ENCODE peak calls at places on chromosomes 11 and 22, in four cellular contexts. W, M, E and B are unnamed samples.

GRCh38 chr11:85974126-85974525 is 94.8 kb downstream of the PICALM start:
- DNase-seq in W (peak; percentile 16), M (no peak), E (no peak), B (no peak)

GRCh38 chr11:128881221-128881620 is 9.9 kb upstream of the KCNJ5 start:
- DNase-seq in W (no peak), M (no peak), E (no peak), B (no peak)

GRCh38 chr11:108891143-108891542 is 226.3 kb downstream of the DDX10 start:
- DNase-seq in W (no peak), M (no peak), E (no peak), B (peak; percentile 25)

GRCh38 chr11:134120921-134121526 is 52.2 kb downstream of the JAM3 start:
- DNase-seq in W (no peak), M (no peak), E (no peak), B (no peak)

GRCh38 chr22:19041403-19042074 is 80.7 kb downstream of the DGCR2 start:
- DNase-seq in W (no peak), M (no peak), E (no peak), B (no peak)

GRCh38 chr22:46625113-46625842 is 5.1 kb downstream of the GRAMD4 start:
- DNase-seq in W (no peak), M (no peak), E (no peak), B (no peak)

GRCh38 chr11:73334244-73335203 is 26.4 kb downstream of the ARHGEF17 start:
- DNase-seq in W (peak; percentile 77), M (no peak), E (peak; percentile 45), B (no peak)

GRCh38 chr11:83007909-83008580 is 63.7 kb downstream of the RAB30 start:
- DNase-seq in W (peak; percentile 95), M (no peak), E (peak; percentile 88), B (peak; percentile 19)

GRCh38 chr11:128552783-128553661 is 34.3 kb downstream of the ETS1 start:
- DNase-seq in W (no peak), M (peak; percentile 95), E (no peak), B (no peak)

GRCh38 chr11:17951685-17952388 is 61.0 kb downstream of the SERGEF start:
- DNase-seq in W (no peak), M (no peak), E (no peak), B (no peak)

GRCh38 chr11:134573857-134574256 is 161.8 kb upstream of the B3GAT1 start:
- DNase-seq in W (no peak), M (no peak), E (no peak), B (no peak)

GRCh38 chr11:132493786-132494185 is 1038.5 kb downstream of the OPCML start:
- DNase-seq in W (no peak), M (no peak), E (no peak), B (no peak)

GRCh38 chr22:46596819-46597218 is 23.4 kb upstream of the GRAMD4 start:
- DNase-seq in W (no peak), M (no peak), E (no peak), B (no peak)

GRCh38 chr11:38937709-38938108 is 2339.7 kb upstream of the RAG2 start:
- DNase-seq in W (no peak), M (no peak), E (no peak), B (no peak)

GRCh38 chr11:115581871-115582639 is 77.8 kb upstream of the CADM1 start:
- DNase-seq in W (peak; percentile 1), M (no peak), E (no peak), B (peak; percentile 73)

GRCh38 chr11:2521681-2522630 is 77.1 kb downstream of the KCNQ1 start:
- DNase-seq in W (no peak), M (no peak), E (no peak), B (no peak)

GRCh38 chr11:82398300-82398815 is 335.3 kb downstream of the FAM181B start:
- DNase-seq in W (no peak), M (no peak), E (peak; percentile 57), B (no peak)

GRCh38 chr22:43895986-43896645 is 4.3 kb upstream of the PNPLA5 start:
- DNase-seq in W (peak; percentile 7), M (no peak), E (no peak), B (no peak)

GRCh38 chr11:10633261-10633660 is 60.3 kb downstream of the IRAG1 start:
- DNase-seq in W (no peak), M (no peak), E (no peak), B (no peak)

GRCh38 chr11:20966489-20966888 is 297.1 kb downstream of the NELL1 start:
- DNase-seq in W (no peak), M (no peak), E (no peak), B (no peak)

GRCh38 chr11:91857194-91857593 is 367.4 kb upstream of the FAT3 start:
- DNase-seq in W (no peak), M (no peak), E (no peak), B (no peak)

GRCh38 chr11:95450547-95451123 is 219.6 kb upstream of the SESN3 start:
- DNase-seq in W (peak; percentile 41), M (no peak), E (no peak), B (no peak)

GRCh38 chr11:133078012-133078411 is 454.3 kb downstream of the OPCML start:
- DNase-seq in W (no peak), M (no peak), E (no peak), B (no peak)

GRCh38 chr22:38327805-38328204 is 10.6 kb upstream of the CSNK1E start:
- DNase-seq in W (no peak), M (no peak), E (no peak), B (no peak)

GRCh38 chr11:12232160-12232559 is 121.8 kb downstream of the MICAL2 start:
- DNase-seq in W (no peak), M (no peak), E (no peak), B (no peak)

GRCh38 chr11:111707039-111707690 is 59.0 kb downstream of the PPP2R1B start:
- DNase-seq in W (no peak), M (no peak), E (peak; percentile 24), B (no peak)

DNA sequence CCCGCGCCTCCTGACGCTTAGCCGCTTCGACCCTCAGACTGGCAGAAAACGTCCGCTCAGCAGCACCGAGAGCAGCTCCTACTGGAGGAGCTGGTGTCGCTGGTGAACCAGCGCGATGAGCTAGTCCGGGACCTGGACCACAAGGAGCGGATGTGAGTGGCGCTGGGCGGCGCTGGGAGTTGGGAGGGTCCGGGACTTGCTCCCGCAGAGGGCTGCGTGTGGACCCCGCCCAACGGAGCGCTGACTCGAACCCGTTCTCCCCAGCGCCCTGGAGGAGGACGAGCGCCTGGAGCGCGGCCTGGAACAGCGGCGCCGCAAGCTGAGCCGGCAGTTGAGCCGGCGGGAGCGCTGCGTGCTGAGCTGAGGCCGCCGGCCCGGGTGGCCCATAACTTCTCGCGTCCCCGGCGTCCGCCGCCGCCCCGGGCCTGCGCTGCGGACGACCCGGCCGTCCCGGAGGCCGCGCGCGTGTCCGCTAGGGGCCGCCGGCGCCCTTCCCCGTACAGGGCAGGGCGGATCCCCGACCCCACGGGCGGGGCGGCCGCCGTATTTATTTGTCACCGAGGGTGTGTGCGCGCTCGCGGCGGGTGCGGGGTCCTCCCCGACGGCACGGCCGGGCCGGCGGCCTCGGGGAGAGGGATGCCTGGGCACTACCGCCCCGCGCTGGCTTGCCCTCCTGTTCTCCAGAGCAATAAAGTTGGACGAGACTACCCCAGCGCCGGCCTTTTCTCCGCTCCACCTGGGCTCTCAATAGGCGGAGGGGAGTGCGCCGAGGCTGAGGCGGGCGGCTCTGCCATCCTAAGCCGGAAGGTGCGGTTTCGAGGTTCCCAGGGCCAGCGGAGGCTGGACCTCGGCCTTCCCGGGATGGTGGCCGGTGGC is 3.4 kb downstream of the KCNK7 start:
- DNase-seq in W (no peak), M (no peak), E (no peak), B (no peak)
- TF ChIP-seq TARDBP in W (no peak), M (no peak), E (no peak), B (no peak)

GRCh38 chr11:13277719-13278619 is at the start of gene BMAL1:
- DNase-seq in W (no peak), M (no peak), E (no peak), B (no peak)

GRCh38 chr11:13280323-13280722 is 2.7 kb downstream of the BMAL1 start:
- DNase-seq in W (no peak), M (no peak), E (no peak), B (no peak)

GRCh38 chr11:13279487-13279834 is 1.9 kb downstream of the BMAL1 start:
- DNase-seq in W (no peak), M (no peak), E (no peak), B (no peak)

GRCh38 chr11:13276852-13277718 is 505 bp upstream of the BMAL1 start:
- DNase-seq in W (peak; percentile 75), M (peak; percentile 85), E (peak; percentile 89), B (peak; percentile 96)

DNA sequence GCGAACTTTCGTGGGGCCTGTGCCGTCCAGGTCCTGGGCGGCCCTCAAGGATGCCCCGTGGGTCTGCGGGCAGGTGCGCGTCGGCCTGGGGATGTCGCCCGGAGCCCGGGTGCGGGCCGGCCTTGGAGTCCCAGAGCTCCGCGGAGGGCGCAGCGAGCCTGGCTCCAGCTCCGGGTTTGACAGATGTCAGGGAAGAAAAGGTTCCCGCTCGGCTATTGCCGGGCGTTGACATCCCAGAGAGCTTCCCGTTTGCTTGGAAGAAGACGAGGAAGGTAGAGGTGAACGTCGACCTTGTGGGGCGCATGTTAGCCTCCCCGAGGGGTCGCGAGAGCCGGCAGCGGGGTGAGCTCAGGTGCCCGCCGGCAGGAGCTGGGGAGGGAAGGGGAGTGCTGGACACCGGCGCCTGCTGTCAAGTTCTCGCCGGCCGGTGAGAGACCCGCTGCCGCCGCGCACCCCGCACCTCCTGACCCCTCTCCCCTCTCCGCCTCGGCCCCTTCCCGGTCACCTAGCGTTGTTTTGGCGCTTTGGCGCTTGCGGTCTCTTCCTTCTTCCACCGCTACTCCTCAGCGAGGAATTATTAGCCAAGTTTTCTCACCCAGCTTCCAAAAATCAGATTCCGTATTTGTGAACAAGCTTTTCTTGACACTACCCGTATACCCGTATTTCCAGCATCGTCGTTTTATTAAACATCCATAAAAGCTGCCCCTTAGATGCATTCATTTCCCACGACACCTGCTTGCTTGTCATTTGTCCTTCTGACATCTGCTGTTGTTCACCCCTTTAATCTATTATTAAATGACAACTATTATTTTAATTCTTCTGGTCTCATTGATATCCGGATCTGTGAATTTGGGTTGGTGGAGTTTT is 1.3 kb downstream of the BMAL1 start:
- DNase-seq in W (no peak), M (no peak), E (no peak), B (no peak)
- TF ChIP-seq SP1 in W (no peak), M (no peak), E (no peak), B (no peak)

GRCh38 chr11:60835472-60835871 is 6.4 kb upstream of the CCDC86 start:
- DNase-seq in W (no peak), M (no peak), E (no peak), B (no peak)
- TF ChIP-seq TARDBP in W (no peak), M (no peak), E (no peak), B (no peak)

DNA sequence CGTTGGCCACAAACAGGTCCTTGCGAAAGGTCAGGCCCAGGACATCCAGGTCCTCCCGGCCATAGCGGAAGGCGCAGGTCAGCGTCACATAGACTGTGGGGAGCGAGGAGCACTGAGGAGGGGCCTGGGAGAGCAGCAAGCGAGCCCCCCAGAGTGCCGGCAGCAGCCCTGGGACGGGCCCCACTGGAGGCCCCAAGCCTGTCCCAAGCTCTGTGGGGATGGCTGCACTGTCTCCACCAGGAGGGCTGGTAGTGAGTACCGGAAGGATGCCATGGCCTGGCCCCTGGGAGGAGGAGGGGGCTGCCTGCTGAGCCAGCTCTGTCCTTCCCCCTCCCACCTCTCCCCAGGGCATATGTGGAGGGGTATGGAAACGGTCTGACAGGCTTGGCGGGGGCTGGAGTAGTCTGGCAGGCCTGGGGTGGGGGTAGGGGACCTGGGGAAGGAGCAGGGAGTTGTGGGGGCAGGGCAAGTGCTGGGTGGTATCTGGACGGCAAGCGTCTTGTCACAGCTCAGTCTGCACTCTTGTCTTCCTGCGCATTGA is 42.9 kb downstream of the TPBGL start:
- DNase-seq in W (no peak), M (no peak), E (no peak), B (no peak)
- TF ChIP-seq SP1 in W (no peak), M (no peak), E (no peak), B (no peak)

GRCh38 chr22:35726933-35727332 is 9.3 kb downstream of the APOL5 start:
- DNase-seq in W (no peak), M (no peak), E (no peak), B (no peak)
- TF ChIP-seq TARDBP in W (no peak), M (no peak), E (no peak), B (no peak)

GRCh38 chr11:69859275-69859934 is 40.2 kb upstream of the FGF3 start:
- DNase-seq in W (peak; percentile 24), M (no peak), E (no peak), B (no peak)
- TF ChIP-seq SP1 in W (no peak), M (no peak), E (no peak), B (no peak)